ENCODE peak calls at places on chromosomes 4 and X, in seven cellular contexts. One of them, this sample, is unnamed.
A peak's percentile ranks its signal among the peaks of the same experiment; 100 is the strongest.

GRCh38 chr4:113292371-113293042 is 243.1 kb downstream of the ANK2 start:
- DNase-seq in Panc1: no peak
- DNase-seq in adrenal gland: no peak
- DNase-seq in H1: peak; percentile 80
- DNase-seq in MM.1S: no peak
- DNase-seq in thoracic aorta: no peak
- DNase-seq in hepatocyte: peak; percentile 26
- DNase-seq in this sample: no peak

GRCh38 chr4:101218346-101218745 is 129.0 kb downstream of the PPP3CA start:
- DNase-seq in adrenal gland: no peak
- DNase-seq in H1: no peak
- DNase-seq in MM.1S: no peak
- DNase-seq in Panc1: no peak
- DNase-seq in hepatocyte: no peak
- DNase-seq in thoracic aorta: no peak
- DNase-seq in this sample: no peak

GRCh38 chr4:40916880-40917279 is 167.1 kb downstream of the NSUN7 start:
- DNase-seq in Panc1: no peak
- DNase-seq in adrenal gland: peak; percentile 52
- DNase-seq in hepatocyte: peak; percentile 28
- DNase-seq in MM.1S: peak; percentile 33
- DNase-seq in thoracic aorta: no peak
- DNase-seq in H1: peak; percentile 77
- DNase-seq in this sample: no peak

GRCh38 chr4:6463311-6464289 is 8.8 kb downstream of the PPP2R2C start:
- DNase-seq in hepatocyte: no peak
- DNase-seq in H1: peak; percentile 45
- DNase-seq in thoracic aorta: no peak
- DNase-seq in MM.1S: no peak
- DNase-seq in adrenal gland: peak; percentile 6
- DNase-seq in Panc1: no peak
- DNase-seq in this sample: no peak

GRCh38 chrX:54043696-54044125 is 562 bp downstream of the PHF8 start:
- DNase-seq in hepatocyte: peak; percentile 53
- DNase-seq in thoracic aorta: no peak
- DNase-seq in Panc1: no peak
- DNase-seq in MM.1S: peak; percentile 41
- DNase-seq in adrenal gland: no peak
- DNase-seq in H1: peak; percentile 64
- DNase-seq in this sample: no peak

GRCh38 chr4:100420571-100420970 is 97.3 kb downstream of the EMCN start:
- DNase-seq in thoracic aorta: no peak
- DNase-seq in H1: no peak
- DNase-seq in MM.1S: no peak
- DNase-seq in Panc1: no peak
- DNase-seq in hepatocyte: no peak
- DNase-seq in adrenal gland: no peak
- DNase-seq in this sample: peak; percentile 30

GRCh38 chrX:16585486-16586370 is 64.2 kb upstream of the S100G start:
- DNase-seq in adrenal gland: no peak
- DNase-seq in hepatocyte: no peak
- DNase-seq in MM.1S: no peak
- DNase-seq in Panc1: no peak
- DNase-seq in thoracic aorta: no peak
- DNase-seq in H1: no peak
- DNase-seq in this sample: no peak

GRCh38 chrX:30943984-30944383 is 54.9 kb upstream of the TAB3 start:
- DNase-seq in MM.1S: no peak
- DNase-seq in hepatocyte: no peak
- DNase-seq in adrenal gland: no peak
- DNase-seq in Panc1: no peak
- DNase-seq in thoracic aorta: no peak
- DNase-seq in H1: no peak
- DNase-seq in this sample: no peak

GRCh38 chrX:134658002-134658401 is 269 bp downstream of the PLAC1 start:
- DNase-seq in Panc1: no peak
- DNase-seq in thoracic aorta: no peak
- DNase-seq in H1: no peak
- DNase-seq in adrenal gland: no peak
- DNase-seq in hepatocyte: no peak
- DNase-seq in MM.1S: no peak
- DNase-seq in this sample: no peak

GRCh38 chr4:45944000-45944399 is 179.9 kb downstream of the GABRG1 start:
- DNase-seq in hepatocyte: no peak
- DNase-seq in Panc1: no peak
- DNase-seq in thoracic aorta: no peak
- DNase-seq in MM.1S: no peak
- DNase-seq in H1: no peak
- DNase-seq in adrenal gland: no peak
- DNase-seq in this sample: no peak

GRCh38 chr4:101031971-101032370 is 315.4 kb downstream of the PPP3CA start:
- DNase-seq in thoracic aorta: no peak
- DNase-seq in hepatocyte: no peak
- DNase-seq in Panc1: no peak
- DNase-seq in adrenal gland: no peak
- DNase-seq in MM.1S: no peak
- DNase-seq in H1: peak; percentile 62
- DNase-seq in this sample: no peak

GRCh38 chrX:46180258-46180687 is 364.9 kb downstream of the ZNF674 start:
- DNase-seq in hepatocyte: no peak
- DNase-seq in adrenal gland: no peak
- DNase-seq in H1: no peak
- DNase-seq in Panc1: no peak
- DNase-seq in thoracic aorta: no peak
- DNase-seq in MM.1S: peak; percentile 6
- DNase-seq in this sample: peak; percentile 81

GRCh38 chr4:119489305-119489704 is 139.3 kb downstream of the PDE5A start:
- DNase-seq in Panc1: no peak
- DNase-seq in MM.1S: no peak
- DNase-seq in hepatocyte: no peak
- DNase-seq in H1: no peak
- DNase-seq in adrenal gland: no peak
- DNase-seq in thoracic aorta: no peak
- DNase-seq in this sample: no peak

GRCh38 chr4:87530868-87531267 is 1.7 kb upstream of the SPARCL1 start:
- DNase-seq in thoracic aorta: peak; percentile 14
- DNase-seq in hepatocyte: peak; percentile 23
- DNase-seq in Panc1: no peak
- DNase-seq in H1: no peak
- DNase-seq in adrenal gland: peak; percentile 62
- DNase-seq in MM.1S: no peak
- DNase-seq in this sample: peak; percentile 90
- H3K4me1 ChIP-seq in thoracic aorta: peaks cover 13% of the 10 kb centered on the region
- H3K4me1 ChIP-seq in hepatocyte: peaks cover 21% of the 10 kb centered on the region
- H3K4me1 ChIP-seq in Panc1: no peaks in the 10 kb centered on the region
- H3K4me1 ChIP-seq in H1: peaks cover 3% of the 10 kb centered on the region
- H3K4me1 ChIP-seq in adrenal gland: no peaks in the 10 kb centered on the region
- H3K4me1 ChIP-seq in MM.1S: no peaks in the 10 kb centered on the region
- H3K4me1 ChIP-seq in this sample: peaks cover 11% of the 10 kb centered on the region

DNA sequence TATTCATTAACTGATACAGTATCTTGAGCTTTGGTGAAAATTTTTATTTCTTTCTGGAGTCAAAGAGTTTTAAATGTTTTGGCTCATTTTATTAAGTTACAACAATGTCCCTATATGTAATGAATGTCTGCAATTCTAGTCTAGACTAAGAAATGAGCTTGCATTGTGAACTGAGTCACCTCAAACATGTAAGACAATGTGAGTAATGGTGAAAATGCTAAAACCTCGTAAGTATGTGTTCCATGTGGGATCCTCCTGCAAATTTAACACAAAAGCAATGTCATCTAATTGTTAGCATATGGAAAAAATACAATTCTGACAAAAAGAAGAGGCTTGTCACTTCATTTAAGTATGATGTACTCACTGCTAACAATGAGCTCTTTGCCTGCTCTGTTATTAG is 480.5 kb upstream of the FSTL5 start:
- DNase-seq in MM.1S: no peak
- DNase-seq in H1: no peak
- DNase-seq in adrenal gland: no peak
- DNase-seq in hepatocyte: no peak
- DNase-seq in Panc1: no peak
- DNase-seq in thoracic aorta: no peak
- DNase-seq in this sample: peak; percentile 23
- TF ChIP-seq CTCF in MM.1S: no peak
- TF ChIP-seq CTCF in H1: no peak
- TF ChIP-seq CTCF in adrenal gland: no peak
- TF ChIP-seq CTCF in hepatocyte: no peak
- TF ChIP-seq CTCF in Panc1: no peak
- TF ChIP-seq CTCF in thoracic aorta: no peak
- TF ChIP-seq CTCF in this sample: no peak

GRCh38 chr4:87118826-87119225 is 101.6 kb downstream of the KLHL8 start:
- DNase-seq in adrenal gland: no peak
- DNase-seq in H1: no peak
- DNase-seq in thoracic aorta: no peak
- DNase-seq in MM.1S: no peak
- DNase-seq in hepatocyte: no peak
- DNase-seq in Panc1: no peak
- DNase-seq in this sample: no peak
- H3K4me1 ChIP-seq in adrenal gland: no peaks in the 10 kb centered on the region
- H3K4me1 ChIP-seq in H1: peaks cover 2% of the 10 kb centered on the region
- H3K4me1 ChIP-seq in thoracic aorta: peaks cover 23% of the 10 kb centered on the region
- H3K4me1 ChIP-seq in MM.1S: no peaks in the 10 kb centered on the region
- H3K4me1 ChIP-seq in hepatocyte: peaks cover 14% of the 10 kb centered on the region
- H3K4me1 ChIP-seq in Panc1: no peaks in the 10 kb centered on the region
- H3K4me1 ChIP-seq in this sample: peaks cover 16% of the 10 kb centered on the region

DNA sequence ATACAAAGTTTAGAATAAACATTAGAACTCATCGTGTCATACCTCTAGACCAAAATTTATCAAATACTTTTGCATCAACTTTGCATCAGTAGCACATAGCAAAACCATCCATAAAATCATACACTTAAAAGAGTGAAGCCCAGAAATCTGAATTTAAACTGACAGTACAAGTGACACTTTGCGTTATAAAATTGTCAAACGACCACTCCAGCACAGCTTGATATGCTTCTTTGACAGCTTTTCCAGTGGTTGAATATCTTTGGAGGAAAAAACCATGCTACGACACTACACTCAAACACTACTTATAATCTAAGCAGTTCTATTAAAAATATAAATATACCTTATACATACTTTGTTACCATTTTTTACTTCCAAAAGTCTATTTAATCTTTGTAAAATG is 1644.4 kb downstream of the STIM2 start:
- DNase-seq in adrenal gland: no peak
- DNase-seq in Panc1: no peak
- DNase-seq in H1: no peak
- DNase-seq in thoracic aorta: no peak
- DNase-seq in MM.1S: no peak
- DNase-seq in hepatocyte: no peak
- DNase-seq in this sample: no peak
- TF ChIP-seq CTCF in adrenal gland: no peak
- TF ChIP-seq CTCF in Panc1: no peak
- TF ChIP-seq CTCF in H1: no peak
- TF ChIP-seq CTCF in thoracic aorta: no peak
- TF ChIP-seq CTCF in MM.1S: no peak
- TF ChIP-seq CTCF in hepatocyte: no peak
- TF ChIP-seq CTCF in this sample: no peak

DNA sequence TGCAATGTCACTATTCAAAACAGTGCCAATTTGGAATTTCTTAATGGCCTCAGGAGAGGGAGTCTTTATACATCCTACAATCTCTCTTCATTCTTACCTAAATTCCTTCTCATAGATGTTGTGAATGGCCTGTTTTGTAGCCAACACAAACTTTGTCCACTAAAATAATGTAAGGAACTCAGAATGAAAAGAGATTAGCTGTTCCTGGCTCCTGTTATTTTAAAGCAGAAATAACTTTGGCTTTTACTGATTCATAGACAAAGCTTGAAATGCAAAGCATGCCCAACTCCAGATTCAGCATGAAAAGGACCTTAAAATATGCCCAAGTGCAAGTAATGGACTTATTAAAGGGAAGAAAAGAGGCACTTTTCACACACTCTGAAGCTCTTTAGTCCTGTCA is 146.0 kb upstream of the GPC4 start:
- DNase-seq in MM.1S: no peak
- DNase-seq in Panc1: no peak
- DNase-seq in H1: no peak
- DNase-seq in thoracic aorta: no peak
- DNase-seq in hepatocyte: no peak
- DNase-seq in adrenal gland: no peak
- DNase-seq in this sample: no peak
- H3K4me1 ChIP-seq in MM.1S: no peaks in the 10 kb centered on the region
- H3K4me1 ChIP-seq in Panc1: no peaks in the 10 kb centered on the region
- H3K4me1 ChIP-seq in H1: peaks cover 3% of the 10 kb centered on the region
- H3K4me1 ChIP-seq in thoracic aorta: no peaks in the 10 kb centered on the region
- H3K4me1 ChIP-seq in hepatocyte: no peaks in the 10 kb centered on the region
- H3K4me1 ChIP-seq in adrenal gland: no peaks in the 10 kb centered on the region
- H3K4me1 ChIP-seq in this sample: no peaks in the 10 kb centered on the region

GRCh38 chrX:115547448-115547847 is 13.5 kb upstream of the PLS3 start:
- DNase-seq in Panc1: no peak
- DNase-seq in H1: no peak
- DNase-seq in MM.1S: no peak
- DNase-seq in adrenal gland: no peak
- DNase-seq in thoracic aorta: no peak
- DNase-seq in hepatocyte: no peak
- DNase-seq in this sample: no peak
- TF ChIP-seq CTCF in Panc1: peak; percentile 55
- TF ChIP-seq CTCF in H1: peak; percentile 25
- TF ChIP-seq CTCF in MM.1S: no peak
- TF ChIP-seq CTCF in adrenal gland: no peak
- TF ChIP-seq CTCF in thoracic aorta: no peak
- TF ChIP-seq CTCF in hepatocyte: peak; percentile 12
- TF ChIP-seq CTCF in this sample: peak; percentile 31

GRCh38 chr4:139455187-139455586 is 1.3 kb downstream of the RAB33B start:
- DNase-seq in H1: no peak
- DNase-seq in hepatocyte: no peak
- DNase-seq in MM.1S: no peak
- DNase-seq in adrenal gland: no peak
- DNase-seq in Panc1: no peak
- DNase-seq in thoracic aorta: no peak
- DNase-seq in this sample: no peak

GRCh38 chr4:139453041-139453370 is 915 bp upstream of the RAB33B start:
- DNase-seq in thoracic aorta: no peak
- DNase-seq in Panc1: peak; percentile 60
- DNase-seq in adrenal gland: no peak
- DNase-seq in hepatocyte: peak; percentile 86
- DNase-seq in H1: no peak
- DNase-seq in MM.1S: peak; percentile 92
- DNase-seq in this sample: peak; percentile 81

GRCh38 chr4:139454646-139455045 is 725 bp downstream of the RAB33B start:
- DNase-seq in hepatocyte: no peak
- DNase-seq in MM.1S: no peak
- DNase-seq in thoracic aorta: no peak
- DNase-seq in H1: no peak
- DNase-seq in adrenal gland: no peak
- DNase-seq in Panc1: no peak
- DNase-seq in this sample: no peak

GRCh38 chr4:139453371-139454110 is 380 bp upstream of the RAB33B start:
- DNase-seq in thoracic aorta: peak; percentile 96
- DNase-seq in H1: peak; percentile 97
- DNase-seq in adrenal gland: peak; percentile 99
- DNase-seq in MM.1S: peak; percentile 96
- DNase-seq in Panc1: peak; percentile 83
- DNase-seq in hepatocyte: peak; percentile 97
- DNase-seq in this sample: peak; percentile 97

GRCh38 chr4:139454111-139454600 is at the start of gene RAB33B:
- DNase-seq in Panc1: peak; percentile 38
- DNase-seq in hepatocyte: no peak
- DNase-seq in thoracic aorta: peak; percentile 60
- DNase-seq in MM.1S: no peak
- DNase-seq in H1: no peak
- DNase-seq in adrenal gland: no peak
- DNase-seq in this sample: no peak
- H3K4me1 ChIP-seq in Panc1: peaks cover 19% of the 10 kb centered on the region
- H3K4me1 ChIP-seq in hepatocyte: peaks cover 34% of the 10 kb centered on the region
- H3K4me1 ChIP-seq in thoracic aorta: peaks cover 37% of the 10 kb centered on the region
- H3K4me1 ChIP-seq in MM.1S: peaks cover 22% of the 10 kb centered on the region
- H3K4me1 ChIP-seq in H1: peaks cover 15% of the 10 kb centered on the region
- H3K4me1 ChIP-seq in adrenal gland: peaks cover 25% of the 10 kb centered on the region
- H3K4me1 ChIP-seq in this sample: peaks cover 15% of the 10 kb centered on the region

GRCh38 chr4:66108898-66109297 is 438.6 kb upstream of the EPHA5 start:
- DNase-seq in hepatocyte: no peak
- DNase-seq in Panc1: no peak
- DNase-seq in H1: no peak
- DNase-seq in adrenal gland: no peak
- DNase-seq in thoracic aorta: no peak
- DNase-seq in MM.1S: no peak
- DNase-seq in this sample: no peak
- TF ChIP-seq CTCF in hepatocyte: peak; percentile 5
- TF ChIP-seq CTCF in Panc1: no peak
- TF ChIP-seq CTCF in H1: no peak
- TF ChIP-seq CTCF in adrenal gland: no peak
- TF ChIP-seq CTCF in thoracic aorta: no peak
- TF ChIP-seq CTCF in MM.1S: no peak
- TF ChIP-seq CTCF in this sample: peak; percentile 12